ENCODE peak calls at places on chromosomes 2 and 18, in seven cellular contexts. One of them, this sample, is unnamed.

GRCh38 chr2:60947056-60947455 is 65.7 kb downstream of the REL start:
- DNase-seq in heart right ventricle: no peak
- DNase-seq in upper lobe of right lung: no peak
- DNase-seq in ovary: no peak
- DNase-seq in kidney epithelial cell: no peak
- DNase-seq in CD8-positive, alpha-beta T cell: no peak
- DNase-seq in adipocyte: no peak
- DNase-seq in this sample: no peak

GRCh38 chr2:197994751-197995150 is 190.4 kb downstream of the PLCL1 start:
- DNase-seq in ovary: no peak
- DNase-seq in CD8-positive, alpha-beta T cell: no peak
- DNase-seq in heart right ventricle: no peak
- DNase-seq in kidney epithelial cell: no peak
- DNase-seq in upper lobe of right lung: no peak
- DNase-seq in adipocyte: no peak
- DNase-seq in this sample: no peak

GRCh38 chr2:239544846-239545465 is 144.1 kb upstream of the HDAC4 start:
- DNase-seq in kidney epithelial cell: no peak
- DNase-seq in adipocyte: no peak
- DNase-seq in upper lobe of right lung: peak; percentile 44
- DNase-seq in ovary: no peak
- DNase-seq in CD8-positive, alpha-beta T cell: peak; percentile 18
- DNase-seq in heart right ventricle: no peak
- DNase-seq in this sample: no peak

GRCh38 chr2:128381001-128381938 is 62.6 kb upstream of the HS6ST1 start:
- DNase-seq in upper lobe of right lung: peak; percentile 64
- DNase-seq in heart right ventricle: no peak
- DNase-seq in kidney epithelial cell: no peak
- DNase-seq in ovary: peak; percentile 11
- DNase-seq in CD8-positive, alpha-beta T cell: no peak
- DNase-seq in adipocyte: no peak
- DNase-seq in this sample: no peak

GRCh38 chr2:99468155-99468554 is 21.7 kb downstream of the REV1 start:
- DNase-seq in ovary: no peak
- DNase-seq in adipocyte: no peak
- DNase-seq in heart right ventricle: no peak
- DNase-seq in CD8-positive, alpha-beta T cell: no peak
- DNase-seq in upper lobe of right lung: no peak
- DNase-seq in kidney epithelial cell: no peak
- DNase-seq in this sample: no peak

GRCh38 chr2:174025271-174026121 is 60.3 kb upstream of the SP3 start:
- DNase-seq in CD8-positive, alpha-beta T cell: no peak
- DNase-seq in ovary: peak; percentile 75
- DNase-seq in upper lobe of right lung: peak; percentile 71
- DNase-seq in heart right ventricle: peak; percentile 77
- DNase-seq in kidney epithelial cell: no peak
- DNase-seq in adipocyte: peak; percentile 96
- DNase-seq in this sample: peak; percentile 96

GRCh38 chr2:56448999-56449431 is 265.2 kb downstream of the CCDC85A start:
- DNase-seq in ovary: no peak
- DNase-seq in heart right ventricle: no peak
- DNase-seq in kidney epithelial cell: peak; percentile 94
- DNase-seq in upper lobe of right lung: peak; percentile 74
- DNase-seq in adipocyte: peak; percentile 51
- DNase-seq in CD8-positive, alpha-beta T cell: no peak
- DNase-seq in this sample: peak; percentile 14

GRCh38 chr2:101150306-101151140 is 659 bp downstream of the TBC1D8 start:
- DNase-seq in adipocyte: peak; percentile 59
- DNase-seq in kidney epithelial cell: no peak
- DNase-seq in CD8-positive, alpha-beta T cell: peak; percentile 7
- DNase-seq in heart right ventricle: peak; percentile 28
- DNase-seq in upper lobe of right lung: peak; percentile 76
- DNase-seq in ovary: peak; percentile 44
- DNase-seq in this sample: no peak

GRCh38 chr2:233021771-233022170 is 8.7 kb upstream of the NGEF start:
- DNase-seq in heart right ventricle: no peak
- DNase-seq in CD8-positive, alpha-beta T cell: no peak
- DNase-seq in upper lobe of right lung: no peak
- DNase-seq in ovary: no peak
- DNase-seq in adipocyte: no peak
- DNase-seq in kidney epithelial cell: no peak
- DNase-seq in this sample: peak; percentile 32

GRCh38 chr2:174436351-174436750 is 40.8 kb downstream of the SCRN3 start:
- DNase-seq in kidney epithelial cell: no peak
- DNase-seq in ovary: no peak
- DNase-seq in upper lobe of right lung: no peak
- DNase-seq in CD8-positive, alpha-beta T cell: no peak
- DNase-seq in adipocyte: peak; percentile 31
- DNase-seq in heart right ventricle: no peak
- DNase-seq in this sample: no peak

GRCh38 chr2:233434666-233435375 is 80.5 kb downstream of the DGKD start:
- DNase-seq in adipocyte: no peak
- DNase-seq in ovary: no peak
- DNase-seq in upper lobe of right lung: peak; percentile 50
- DNase-seq in kidney epithelial cell: no peak
- DNase-seq in heart right ventricle: no peak
- DNase-seq in CD8-positive, alpha-beta T cell: no peak
- DNase-seq in this sample: no peak

GRCh38 chr18:42675810-42676209 is 439.7 kb downstream of the RIT2 start:
- DNase-seq in kidney epithelial cell: no peak
- DNase-seq in adipocyte: no peak
- DNase-seq in heart right ventricle: no peak
- DNase-seq in upper lobe of right lung: no peak
- DNase-seq in ovary: no peak
- DNase-seq in CD8-positive, alpha-beta T cell: no peak
- DNase-seq in this sample: no peak

GRCh38 chr2:111972955-111973565 is 74.7 kb downstream of the MERTK start:
- DNase-seq in upper lobe of right lung: no peak
- DNase-seq in CD8-positive, alpha-beta T cell: no peak
- DNase-seq in adipocyte: no peak
- DNase-seq in heart right ventricle: peak; percentile 16
- DNase-seq in kidney epithelial cell: no peak
- DNase-seq in ovary: no peak
- DNase-seq in this sample: peak; percentile 27

GRCh38 chr2:225017713-225018112 is 24.6 kb downstream of the DOCK10 start:
- DNase-seq in upper lobe of right lung: no peak
- DNase-seq in CD8-positive, alpha-beta T cell: no peak
- DNase-seq in ovary: no peak
- DNase-seq in adipocyte: no peak
- DNase-seq in heart right ventricle: no peak
- DNase-seq in kidney epithelial cell: no peak
- DNase-seq in this sample: peak; percentile 43

GRCh38 chr2:28336264-28336992 is 56.2 kb upstream of the FOSL2 start:
- DNase-seq in upper lobe of right lung: peak; percentile 41
- DNase-seq in ovary: peak; percentile 17
- DNase-seq in heart right ventricle: no peak
- DNase-seq in kidney epithelial cell: no peak
- DNase-seq in adipocyte: no peak
- DNase-seq in CD8-positive, alpha-beta T cell: no peak
- DNase-seq in this sample: no peak

GRCh38 chr2:11337909-11338308 is 6.5 kb downstream of the ROCK2 start:
- DNase-seq in CD8-positive, alpha-beta T cell: no peak
- DNase-seq in ovary: no peak
- DNase-seq in kidney epithelial cell: no peak
- DNase-seq in heart right ventricle: no peak
- DNase-seq in upper lobe of right lung: no peak
- DNase-seq in adipocyte: no peak
- DNase-seq in this sample: no peak

GRCh38 chr2:111139637-111140317 is 19.1 kb downstream of the BCL2L11 start:
- DNase-seq in adipocyte: no peak
- DNase-seq in CD8-positive, alpha-beta T cell: no peak
- DNase-seq in kidney epithelial cell: no peak
- DNase-seq in heart right ventricle: no peak
- DNase-seq in upper lobe of right lung: no peak
- DNase-seq in ovary: no peak
- DNase-seq in this sample: peak; percentile 35

GRCh38 chr2:159807183-159808037 is 9.4 kb upstream of the CD302 start:
- DNase-seq in adipocyte: peak; percentile 75
- DNase-seq in upper lobe of right lung: no peak
- DNase-seq in heart right ventricle: peak; percentile 34
- DNase-seq in ovary: peak; percentile 33
- DNase-seq in kidney epithelial cell: no peak
- DNase-seq in CD8-positive, alpha-beta T cell: peak; percentile 6
- DNase-seq in this sample: peak; percentile 65

GRCh38 chr2:27717070-27717453 is 53.4 kb downstream of the SLC4A1AP start:
- DNase-seq in upper lobe of right lung: no peak
- DNase-seq in heart right ventricle: peak; percentile 56
- DNase-seq in CD8-positive, alpha-beta T cell: no peak
- DNase-seq in ovary: no peak
- DNase-seq in kidney epithelial cell: no peak
- DNase-seq in adipocyte: peak; percentile 94
- DNase-seq in this sample: no peak

GRCh38 chr2:7992612-7993596 is 689.0 kb upstream of the ID2 start:
- DNase-seq in heart right ventricle: no peak
- DNase-seq in upper lobe of right lung: no peak
- DNase-seq in CD8-positive, alpha-beta T cell: no peak
- DNase-seq in ovary: no peak
- DNase-seq in adipocyte: peak; percentile 42
- DNase-seq in kidney epithelial cell: no peak
- DNase-seq in this sample: peak; percentile 40

GRCh38 chr18:23971656-23972230 is 42.8 kb upstream of the TTC39C start:
- DNase-seq in CD8-positive, alpha-beta T cell: no peak
- DNase-seq in adipocyte: no peak
- DNase-seq in kidney epithelial cell: no peak
- DNase-seq in heart right ventricle: no peak
- DNase-seq in upper lobe of right lung: no peak
- DNase-seq in ovary: no peak
- DNase-seq in this sample: no peak

GRCh38 chr2:188845692-188846091 is 128.5 kb upstream of the COL3A1 start:
- DNase-seq in kidney epithelial cell: no peak
- DNase-seq in adipocyte: no peak
- DNase-seq in CD8-positive, alpha-beta T cell: no peak
- DNase-seq in upper lobe of right lung: no peak
- DNase-seq in ovary: no peak
- DNase-seq in heart right ventricle: no peak
- DNase-seq in this sample: no peak

GRCh38 chr18:48093104-48093503 is 162.6 kb upstream of the SMAD2 start:
- DNase-seq in heart right ventricle: no peak
- DNase-seq in CD8-positive, alpha-beta T cell: no peak
- DNase-seq in kidney epithelial cell: no peak
- DNase-seq in upper lobe of right lung: no peak
- DNase-seq in ovary: no peak
- DNase-seq in adipocyte: no peak
- DNase-seq in this sample: no peak

GRCh38 chr2:175815537-175815936 is 186.5 kb downstream of the LNPK start:
- DNase-seq in kidney epithelial cell: no peak
- DNase-seq in heart right ventricle: no peak
- DNase-seq in ovary: no peak
- DNase-seq in adipocyte: peak; percentile 44
- DNase-seq in upper lobe of right lung: no peak
- DNase-seq in CD8-positive, alpha-beta T cell: no peak
- DNase-seq in this sample: peak; percentile 43

GRCh38 chr2:237405006-237405559 is 8.9 kb downstream of the COL6A3 start:
- DNase-seq in CD8-positive, alpha-beta T cell: no peak
- DNase-seq in kidney epithelial cell: no peak
- DNase-seq in adipocyte: no peak
- DNase-seq in upper lobe of right lung: no peak
- DNase-seq in ovary: no peak
- DNase-seq in heart right ventricle: peak; percentile 23
- DNase-seq in this sample: peak; percentile 84

GRCh38 chr18:74399225-74399887 is 57.8 kb downstream of the DIPK1C start:
- DNase-seq in kidney epithelial cell: no peak
- DNase-seq in upper lobe of right lung: no peak
- DNase-seq in ovary: no peak
- DNase-seq in CD8-positive, alpha-beta T cell: no peak
- DNase-seq in adipocyte: no peak
- DNase-seq in heart right ventricle: peak; percentile 38
- DNase-seq in this sample: no peak

GRCh38 chr2:183072177-183072576 is 6.4 kb upstream of the DUSP19 start:
- DNase-seq in CD8-positive, alpha-beta T cell: no peak
- DNase-seq in upper lobe of right lung: no peak
- DNase-seq in ovary: no peak
- DNase-seq in adipocyte: no peak
- DNase-seq in kidney epithelial cell: no peak
- DNase-seq in heart right ventricle: no peak
- DNase-seq in this sample: no peak

GRCh38 chr2:183070942-183071844 is 7.4 kb upstream of the DUSP19 start:
- DNase-seq in upper lobe of right lung: peak; percentile 70
- DNase-seq in ovary: no peak
- DNase-seq in adipocyte: peak; percentile 37
- DNase-seq in kidney epithelial cell: no peak
- DNase-seq in CD8-positive, alpha-beta T cell: no peak
- DNase-seq in heart right ventricle: peak; percentile 15
- DNase-seq in this sample: peak; percentile 41

GRCh38 chr2:183068561-183068960 is 10.0 kb upstream of the DUSP19 start:
- DNase-seq in heart right ventricle: no peak
- DNase-seq in upper lobe of right lung: no peak
- DNase-seq in adipocyte: no peak
- DNase-seq in kidney epithelial cell: no peak
- DNase-seq in CD8-positive, alpha-beta T cell: no peak
- DNase-seq in ovary: no peak
- DNase-seq in this sample: no peak

DNA sequence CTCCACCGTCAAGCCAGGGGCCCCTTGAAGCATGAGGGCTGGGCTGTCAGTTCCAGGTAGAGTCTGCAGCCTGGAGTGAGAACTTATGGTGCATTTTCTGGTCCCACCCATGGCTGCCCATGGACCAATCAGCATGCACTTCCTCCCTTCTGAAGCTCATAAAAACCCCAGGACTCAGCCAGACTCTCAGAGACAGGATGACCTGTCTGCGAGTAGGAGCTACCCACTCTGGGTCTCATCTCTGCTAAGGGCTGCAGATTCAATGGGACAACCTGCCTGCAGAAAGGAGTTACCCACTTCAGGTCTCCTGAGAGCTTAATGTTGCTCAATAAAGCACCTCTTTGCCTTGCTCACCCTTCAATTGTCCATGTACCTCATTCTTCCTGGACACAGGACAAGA is 9.4 kb upstream of the DUSP19 start:
- DNase-seq in CD8-positive, alpha-beta T cell: no peak
- DNase-seq in adipocyte: no peak
- DNase-seq in ovary: no peak
- DNase-seq in kidney epithelial cell: no peak
- DNase-seq in upper lobe of right lung: no peak
- DNase-seq in heart right ventricle: no peak
- DNase-seq in this sample: no peak
- H3K4me3 ChIP-seq in CD8-positive, alpha-beta T cell: no peak overlapping the region
- H3K4me3 ChIP-seq in adipocyte: no peak overlapping the region
- H3K4me3 ChIP-seq in ovary: no peak overlapping the region
- H3K4me3 ChIP-seq in kidney epithelial cell: no peak overlapping the region
- H3K4me3 ChIP-seq in upper lobe of right lung: no peak overlapping the region
- H3K4me3 ChIP-seq in heart right ventricle: no peak overlapping the region
- H3K4me3 ChIP-seq in this sample: no peak overlapping the region

GRCh38 chr2:201256001-201256544 is 4.3 kb upstream of the CASP8 start:
- DNase-seq in CD8-positive, alpha-beta T cell: no peak
- DNase-seq in adipocyte: no peak
- DNase-seq in heart right ventricle: no peak
- DNase-seq in upper lobe of right lung: no peak
- DNase-seq in kidney epithelial cell: no peak
- DNase-seq in ovary: no peak
- DNase-seq in this sample: peak; percentile 57
- H3K4me3 ChIP-seq in CD8-positive, alpha-beta T cell: no peak overlapping the region
- H3K4me3 ChIP-seq in adipocyte: no peak overlapping the region
- H3K4me3 ChIP-seq in heart right ventricle: no peak overlapping the region
- H3K4me3 ChIP-seq in upper lobe of right lung: no peak overlapping the region
- H3K4me3 ChIP-seq in kidney epithelial cell: no peak overlapping the region
- H3K4me3 ChIP-seq in ovary: no peak overlapping the region
- H3K4me3 ChIP-seq in this sample: no peak overlapping the region

GRCh38 chr2:38260469-38260868 is 116.6 kb downstream of the ATL2 start:
- DNase-seq in adipocyte: no peak
- DNase-seq in ovary: no peak
- DNase-seq in upper lobe of right lung: no peak
- DNase-seq in CD8-positive, alpha-beta T cell: no peak
- DNase-seq in heart right ventricle: no peak
- DNase-seq in kidney epithelial cell: no peak
- DNase-seq in this sample: no peak
- H3K4me3 ChIP-seq in adipocyte: no peak overlapping the region
- H3K4me3 ChIP-seq in ovary: no peak overlapping the region
- H3K4me3 ChIP-seq in upper lobe of right lung: no peak overlapping the region
- H3K4me3 ChIP-seq in CD8-positive, alpha-beta T cell: no peak overlapping the region
- H3K4me3 ChIP-seq in heart right ventricle: no peak overlapping the region
- H3K4me3 ChIP-seq in kidney epithelial cell: no peak overlapping the region
- H3K4me3 ChIP-seq in this sample: no peak overlapping the region

GRCh38 chr2:218284106-218284811 is 8.0 kb downstream of the TMBIM1 start:
- DNase-seq in CD8-positive, alpha-beta T cell: peak; percentile 57
- DNase-seq in kidney epithelial cell: peak; percentile 42
- DNase-seq in heart right ventricle: no peak
- DNase-seq in adipocyte: peak; percentile 85
- DNase-seq in ovary: no peak
- DNase-seq in upper lobe of right lung: no peak
- DNase-seq in this sample: peak; percentile 77
- H3K4me3 ChIP-seq in CD8-positive, alpha-beta T cell: peak overlapping the region; percentile 15
- H3K4me3 ChIP-seq in kidney epithelial cell: no peak overlapping the region
- H3K4me3 ChIP-seq in heart right ventricle: no peak overlapping the region
- H3K4me3 ChIP-seq in adipocyte: peak overlapping the region; percentile 68
- H3K4me3 ChIP-seq in ovary: no peak overlapping the region
- H3K4me3 ChIP-seq in upper lobe of right lung: no peak overlapping the region
- H3K4me3 ChIP-seq in this sample: peak overlapping the region; percentile 45

This sample was measured in fibroblast of the aortic adventitia.